ENCODE peak calls at places on chromosomes 1 and 21, in four cellular contexts. Z, J, X and E are unnamed samples.

GRCh38 chr1:184520343-184520742 is 133.5 kb downstream of the C1orf21 start:
- DNase-seq in X (no peak), Z (no peak), J (no peak), E (no peak)

GRCh38 chr1:201721131-201722049 is 107.6 kb upstream of the IPO9 start:
- DNase-seq in J (no peak), X (peak; percentile 45), Z (peak; percentile 86), E (no peak)

GRCh38 chr1:228087771-228088251 is 5.3 kb downstream of the ARF1 start:
- DNase-seq in J (no peak), X (peak; percentile 85), Z (peak; percentile 92), E (no peak)

GRCh38 chr1:23613191-23614126 is 54.2 kb upstream of the ID3 start:
- DNase-seq in X (no peak), J (no peak), Z (no peak), E (no peak)

GRCh38 chr1:53293123-53293522 is 34.7 kb downstream of the LRP8 start:
- DNase-seq in J (no peak), Z (no peak), X (peak; percentile 92), E (no peak)

GRCh38 chr1:77511440-77511840 is 171.0 kb downstream of the ZZZ3 start:
- DNase-seq in J (no peak), Z (peak; percentile 92), X (peak; percentile 53), E (no peak)

GRCh38 chr1:248873993-248874671 is 15.2 kb upstream of the ZNF692 start:
- DNase-seq in J (peak; percentile 79), X (no peak), Z (peak; percentile 84), E (peak; percentile 99)

GRCh38 chr1:193013005-193013404 is 46.2 kb downstream of the UCHL5 start:
- DNase-seq in Z (no peak), X (no peak), J (no peak), E (no peak)

GRCh38 chr21:44303490-44303981 is 3.7 kb downstream of the PFKL start:
- DNase-seq in X (no peak), Z (no peak), J (no peak), E (no peak)

GRCh38 chr1:225549821-225550220 is 103.1 kb downstream of the ENAH start:
- DNase-seq in Z (no peak), J (no peak), X (no peak), E (no peak)

GRCh38 chr1:236455242-236455641 is 61.2 kb downstream of the EDARADD start:
- DNase-seq in J (no peak), X (no peak), Z (no peak), E (no peak)

GRCh38 chr1:201222125-201222524 is 31.5 kb downstream of the IGFN1 start:
- DNase-seq in X (no peak), Z (no peak), J (no peak), E (no peak)

GRCh38 chr1:203215573-203215972 is 13.9 kb downstream of the CHIT1 start:
- DNase-seq in Z (no peak), J (no peak), X (no peak), E (no peak)

GRCh38 chr1:109579044-109579443 is 30.6 kb downstream of the GNAI3 start:
- DNase-seq in J (no peak), Z (no peak), X (peak; percentile 82), E (no peak)

GRCh38 chr1:76005755-76006154 is 68.8 kb upstream of the ST6GALNAC3 start:
- DNase-seq in J (no peak), Z (no peak), X (no peak), E (no peak)

GRCh38 chr1:111204211-111204883 is 3.9 kb upstream of the DENND2D start:
- DNase-seq in Z (no peak), J (peak; percentile 19), X (peak; percentile 33), E (no peak)

GRCh38 chr1:24754229-24754628 is 9.0 kb downstream of the CLIC4 start:
- DNase-seq in J (no peak), X (no peak), Z (peak; percentile 76), E (no peak)

GRCh38 chr1:241592273-241592958 is 47.8 kb downstream of the CHML start:
- DNase-seq in X (no peak), Z (peak; percentile 99), J (no peak), E (no peak)

GRCh38 chr21:42974832-42975820 is 764 bp downstream of the PKNOX1 start:
- DNase-seq in Z (peak; percentile 63), J (peak; percentile 66), X (peak; percentile 72), E (peak; percentile 40)

GRCh38 chr21:31730687-31731111 is 1.2 kb downstream of the SCAF4 start:
- DNase-seq in Z (peak; percentile 36), X (peak; percentile 12), J (no peak), E (no peak)

GRCh38 chr1:25197235-25197930 is 34.9 kb downstream of the SYF2 start:
- DNase-seq in J (peak; percentile 41), Z (no peak), X (no peak), E (no peak)

GRCh38 chr1:12344611-12345299 is 114.9 kb downstream of the VPS13D start:
- DNase-seq in J (no peak), X (no peak), Z (no peak), E (no peak)

GRCh38 chr1:2130156-2130555 is 64.4 kb downstream of the FAAP20 start:
- DNase-seq in X (no peak), J (no peak), Z (no peak), E (no peak)

GRCh38 chr1:228455715-228456114 is 31.5 kb upstream of the RNF187 start:
- DNase-seq in Z (peak; percentile 21), X (no peak), J (no peak), E (no peak)

GRCh38 chr1:112391603-112391940 is 4.4 kb upstream of the CTTNBP2NL start:
- DNase-seq in J (no peak), X (no peak), Z (no peak), E (no peak)

GRCh38 chr1:226722901-226723639 is 16.0 kb downstream of the ITPKB start:
- DNase-seq in X (no peak), J (no peak), Z (no peak), E (peak; percentile 44)

GRCh38 chr21:44958471-44959191 is 18.8 kb downstream of the SLX9 start:
- DNase-seq in J (no peak), X (no peak), Z (no peak), E (no peak)

GRCh38 chr1:88777604-88778149 is 93.6 kb downstream of the PKN2 start:
- DNase-seq in J (no peak), X (no peak), Z (no peak), E (no peak)

GRCh38 chr1:56548566-56548965 is 30.8 kb downstream of the PLPP3 start:
- DNase-seq in Z (no peak), X (peak; percentile 48), J (no peak), E (no peak)

GRCh38 chr1:21295059-21295401 is 4.8 kb upstream of the ECE1 start:
- DNase-seq in Z (peak; percentile 71), X (no peak), J (no peak), E (no peak)

GRCh38 chr1:27622828-27623227 is 12.2 kb downstream of the FGR start:
- DNase-seq in J (no peak), Z (no peak), X (no peak), E (no peak)

GRCh38 chr21:45405819-45406762 is 1.1 kb downstream of the COL18A1 start:
- DNase-seq in J (peak; percentile 15), Z (peak; percentile 53), X (no peak), E (no peak)

GRCh38 chr1:34164510-34165381 is at the start of gene CSMD2:
- DNase-seq in J (peak; percentile 80), X (peak; percentile 51), Z (peak; percentile 16), E (peak; percentile 6)

GRCh38 chr1:12600880-12601633 is 17.0 kb downstream of the DHRS3 start:
- DNase-seq in X (peak; percentile 70), Z (peak; percentile 47), J (no peak), E (no peak)